ENCODE peak calls at places on chromosomes 3 and 15, in seven cellular contexts. One of them, this sample, is unnamed.

GRCh38 chr15:33600161-33600560 is 289.4 kb downstream of the RYR3 start:
- DNase-seq in left ventricle myocardium inferior: no peak
- DNase-seq in progenitor cell of endocrine pancreas: no peak
- DNase-seq in neural crest cell: no peak
- DNase-seq in cardiac fibroblast: no peak
- DNase-seq in GM12865: no peak
- DNase-seq in mucosa of descending colon: no peak
- DNase-seq in this sample: no peak

GRCh38 chr3:80051602-80051962 is 283.8 kb upstream of the ROBO1 start:
- DNase-seq in progenitor cell of endocrine pancreas: no peak
- DNase-seq in left ventricle myocardium inferior: no peak
- DNase-seq in GM12865: no peak
- DNase-seq in mucosa of descending colon: no peak
- DNase-seq in neural crest cell: no peak
- DNase-seq in cardiac fibroblast: no peak
- DNase-seq in this sample: no peak

GRCh38 chr3:56251343-56251945 is 216.8 kb downstream of the ERC2 start:
- DNase-seq in mucosa of descending colon: peak
- DNase-seq in neural crest cell: peak
- DNase-seq in GM12865: peak
- DNase-seq in progenitor cell of endocrine pancreas: peak
- DNase-seq in left ventricle myocardium inferior: no peak
- DNase-seq in cardiac fibroblast: peak
- DNase-seq in this sample: no peak

GRCh38 chr3:61855211-61855610 is 293.8 kb downstream of the PTPRG start:
- DNase-seq in left ventricle myocardium inferior: no peak
- DNase-seq in mucosa of descending colon: no peak
- DNase-seq in progenitor cell of endocrine pancreas: no peak
- DNase-seq in GM12865: no peak
- DNase-seq in cardiac fibroblast: peak
- DNase-seq in neural crest cell: no peak
- DNase-seq in this sample: no peak

GRCh38 chr15:70806992-70807712 is 43.8 kb upstream of the UACA start:
- DNase-seq in left ventricle myocardium inferior: peak
- DNase-seq in GM12865: no peak
- DNase-seq in mucosa of descending colon: peak
- DNase-seq in neural crest cell: no peak
- DNase-seq in progenitor cell of endocrine pancreas: no peak
- DNase-seq in cardiac fibroblast: peak
- DNase-seq in this sample: no peak

GRCh38 chr3:99087277-99087676 is 185.8 kb upstream of the DCBLD2 start:
- DNase-seq in cardiac fibroblast: no peak
- DNase-seq in neural crest cell: no peak
- DNase-seq in progenitor cell of endocrine pancreas: no peak
- DNase-seq in left ventricle myocardium inferior: no peak
- DNase-seq in mucosa of descending colon: no peak
- DNase-seq in GM12865: no peak
- DNase-seq in this sample: no peak

GRCh38 chr3:77150028-77150427 is 110.1 kb downstream of the ROBO2 start:
- DNase-seq in left ventricle myocardium inferior: no peak
- DNase-seq in cardiac fibroblast: no peak
- DNase-seq in progenitor cell of endocrine pancreas: no peak
- DNase-seq in neural crest cell: no peak
- DNase-seq in mucosa of descending colon: no peak
- DNase-seq in GM12865: no peak
- DNase-seq in this sample: no peak

GRCh38 chr3:197466586-197467399 is 89.0 kb downstream of the BDH1 start:
- DNase-seq in GM12865: no peak
- DNase-seq in mucosa of descending colon: no peak
- DNase-seq in left ventricle myocardium inferior: no peak
- DNase-seq in cardiac fibroblast: peak
- DNase-seq in progenitor cell of endocrine pancreas: no peak
- DNase-seq in neural crest cell: no peak
- DNase-seq in this sample: no peak

GRCh38 chr3:43155464-43156121 is 49.7 kb upstream of the POMGNT2 start:
- DNase-seq in progenitor cell of endocrine pancreas: peak
- DNase-seq in mucosa of descending colon: peak
- DNase-seq in neural crest cell: peak
- DNase-seq in cardiac fibroblast: peak
- DNase-seq in GM12865: no peak
- DNase-seq in left ventricle myocardium inferior: peak
- DNase-seq in this sample: no peak

GRCh38 chr15:33587773-33588172 is 277.0 kb downstream of the RYR3 start:
- DNase-seq in GM12865: no peak
- DNase-seq in progenitor cell of endocrine pancreas: no peak
- DNase-seq in left ventricle myocardium inferior: no peak
- DNase-seq in cardiac fibroblast: peak
- DNase-seq in neural crest cell: no peak
- DNase-seq in mucosa of descending colon: no peak
- DNase-seq in this sample: no peak

GRCh38 chr3:98705212-98705611 is 57.9 kb upstream of the ST3GAL6 start:
- DNase-seq in mucosa of descending colon: no peak
- DNase-seq in cardiac fibroblast: no peak
- DNase-seq in left ventricle myocardium inferior: no peak
- DNase-seq in progenitor cell of endocrine pancreas: no peak
- DNase-seq in neural crest cell: no peak
- DNase-seq in GM12865: no peak
- DNase-seq in this sample: no peak

GRCh38 chr15:25534293-25534692 is 95.5 kb upstream of the UBE3A start:
- DNase-seq in neural crest cell: no peak
- DNase-seq in mucosa of descending colon: no peak
- DNase-seq in left ventricle myocardium inferior: no peak
- DNase-seq in cardiac fibroblast: no peak
- DNase-seq in GM12865: no peak
- DNase-seq in progenitor cell of endocrine pancreas: no peak
- DNase-seq in this sample: no peak

GRCh38 chr15:38696790-38697495 is 132.3 kb upstream of the RASGRP1 start:
- DNase-seq in GM12865: no peak
- DNase-seq in left ventricle myocardium inferior: no peak
- DNase-seq in cardiac fibroblast: no peak
- DNase-seq in progenitor cell of endocrine pancreas: no peak
- DNase-seq in neural crest cell: no peak
- DNase-seq in mucosa of descending colon: no peak
- DNase-seq in this sample: no peak

GRCh38 chr15:58167095-58167591 is 29.0 kb downstream of the AQP9 start:
- DNase-seq in progenitor cell of endocrine pancreas: no peak
- DNase-seq in neural crest cell: no peak
- DNase-seq in cardiac fibroblast: no peak
- DNase-seq in mucosa of descending colon: no peak
- DNase-seq in left ventricle myocardium inferior: no peak
- DNase-seq in GM12865: peak
- DNase-seq in this sample: no peak

GRCh38 chr15:80105193-80105984 is 45.9 kb downstream of the ZFAND6 start:
- DNase-seq in cardiac fibroblast: peak
- DNase-seq in mucosa of descending colon: no peak
- DNase-seq in GM12865: no peak
- DNase-seq in neural crest cell: no peak
- DNase-seq in progenitor cell of endocrine pancreas: no peak
- DNase-seq in left ventricle myocardium inferior: no peak
- DNase-seq in this sample: no peak

GRCh38 chr3:117489663-117490079 is 780.1 kb downstream of the TUSC7 start:
- DNase-seq in neural crest cell: no peak
- DNase-seq in GM12865: no peak
- DNase-seq in left ventricle myocardium inferior: no peak
- DNase-seq in progenitor cell of endocrine pancreas: no peak
- DNase-seq in cardiac fibroblast: no peak
- DNase-seq in mucosa of descending colon: no peak
- DNase-seq in this sample: no peak

GRCh38 chr15:43878466-43878865 is 51.7 kb downstream of the WDR76 start:
- DNase-seq in left ventricle myocardium inferior: no peak
- DNase-seq in GM12865: no peak
- DNase-seq in cardiac fibroblast: no peak
- DNase-seq in progenitor cell of endocrine pancreas: no peak
- DNase-seq in neural crest cell: no peak
- DNase-seq in mucosa of descending colon: no peak
- DNase-seq in this sample: no peak

GRCh38 chr3:183275418-183275817 is 22.4 kb downstream of the B3GNT5 start:
- DNase-seq in GM12865: no peak
- DNase-seq in progenitor cell of endocrine pancreas: no peak
- DNase-seq in mucosa of descending colon: no peak
- DNase-seq in left ventricle myocardium inferior: no peak
- DNase-seq in neural crest cell: no peak
- DNase-seq in cardiac fibroblast: peak
- DNase-seq in this sample: no peak

GRCh38 chr15:52699457-52699856 is 20.3 kb upstream of the ATOSA start:
- DNase-seq in cardiac fibroblast: no peak
- DNase-seq in progenitor cell of endocrine pancreas: no peak
- DNase-seq in left ventricle myocardium inferior: no peak
- DNase-seq in mucosa of descending colon: no peak
- DNase-seq in GM12865: no peak
- DNase-seq in neural crest cell: no peak
- DNase-seq in this sample: no peak

GRCh38 chr15:48408337-48408736 is 77.1 kb downstream of the DUT start:
- DNase-seq in left ventricle myocardium inferior: no peak
- DNase-seq in progenitor cell of endocrine pancreas: no peak
- DNase-seq in GM12865: no peak
- DNase-seq in mucosa of descending colon: no peak
- DNase-seq in cardiac fibroblast: no peak
- DNase-seq in neural crest cell: no peak
- DNase-seq in this sample: no peak

GRCh38 chr15:48402778-48403177 is 71.5 kb downstream of the DUT start:
- DNase-seq in left ventricle myocardium inferior: no peak
- DNase-seq in progenitor cell of endocrine pancreas: no peak
- DNase-seq in cardiac fibroblast: no peak
- DNase-seq in mucosa of descending colon: no peak
- DNase-seq in neural crest cell: no peak
- DNase-seq in GM12865: peak
- DNase-seq in this sample: no peak

GRCh38 chr15:48406240-48406891 is 75.1 kb downstream of the DUT start:
- DNase-seq in mucosa of descending colon: no peak
- DNase-seq in cardiac fibroblast: no peak
- DNase-seq in left ventricle myocardium inferior: no peak
- DNase-seq in GM12865: no peak
- DNase-seq in neural crest cell: no peak
- DNase-seq in progenitor cell of endocrine pancreas: no peak
- DNase-seq in this sample: no peak

GRCh38 chr15:48409623-48410022 is 78.4 kb downstream of the DUT start:
- DNase-seq in neural crest cell: no peak
- DNase-seq in progenitor cell of endocrine pancreas: no peak
- DNase-seq in GM12865: peak
- DNase-seq in cardiac fibroblast: no peak
- DNase-seq in mucosa of descending colon: no peak
- DNase-seq in left ventricle myocardium inferior: no peak
- DNase-seq in this sample: no peak

GRCh38 chr15:48406911-48407310 is 75.7 kb downstream of the DUT start:
- DNase-seq in cardiac fibroblast: no peak
- DNase-seq in progenitor cell of endocrine pancreas: no peak
- DNase-seq in left ventricle myocardium inferior: no peak
- DNase-seq in mucosa of descending colon: no peak
- DNase-seq in neural crest cell: no peak
- DNase-seq in GM12865: no peak
- DNase-seq in this sample: no peak
- TF ChIP-seq CTCF in cardiac fibroblast: peak
- TF ChIP-seq CTCF in progenitor cell of endocrine pancreas: peak
- TF ChIP-seq CTCF in left ventricle myocardium inferior: peak
- TF ChIP-seq CTCF in mucosa of descending colon: no peak
- TF ChIP-seq CTCF in neural crest cell: peak
- TF ChIP-seq CTCF in GM12865: peak
- TF ChIP-seq CTCF in this sample: no peak

DNA sequence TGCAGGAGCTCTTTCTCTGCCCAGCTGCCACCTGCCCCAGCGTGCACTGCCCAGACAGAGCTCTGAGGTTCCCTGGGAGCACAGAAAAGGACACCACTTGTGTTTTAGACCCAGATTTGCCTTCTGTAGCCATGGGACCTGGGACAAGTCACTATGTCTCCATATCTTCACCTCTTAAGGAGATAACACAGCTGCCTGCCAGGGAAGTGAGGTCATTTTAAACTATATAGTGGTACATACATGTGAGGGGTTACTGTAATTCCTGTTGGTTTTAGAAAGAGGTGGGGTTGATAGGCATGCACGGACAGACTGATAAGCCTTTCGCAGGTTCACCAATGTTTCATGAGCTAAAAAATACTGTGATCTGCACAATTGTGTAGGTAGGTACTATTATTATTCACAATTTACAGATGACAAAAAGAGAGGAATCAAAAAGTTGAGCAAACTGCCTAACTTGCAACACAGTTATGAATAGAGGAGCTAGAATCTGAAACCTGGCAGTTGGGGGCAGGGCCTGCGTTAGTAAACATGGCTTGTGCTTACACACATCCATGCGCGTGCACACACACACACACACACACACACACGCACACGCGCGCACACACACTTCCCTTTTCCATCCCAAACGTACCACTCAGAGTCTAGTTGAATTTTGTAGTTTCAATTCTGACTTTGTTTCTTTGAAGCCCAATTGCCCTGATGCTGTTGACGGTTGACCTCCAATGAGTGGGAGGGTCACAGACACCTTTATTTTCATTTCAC is 193.6 kb downstream of the FAM43A start:
- DNase-seq in left ventricle myocardium inferior: no peak
- DNase-seq in cardiac fibroblast: peak
- DNase-seq in neural crest cell: no peak
- DNase-seq in GM12865: no peak
- DNase-seq in progenitor cell of endocrine pancreas: no peak
- DNase-seq in mucosa of descending colon: no peak
- DNase-seq in this sample: no peak
- TF ChIP-seq CTCF in left ventricle myocardium inferior: no peak
- TF ChIP-seq CTCF in cardiac fibroblast: no peak
- TF ChIP-seq CTCF in neural crest cell: no peak
- TF ChIP-seq CTCF in GM12865: no peak
- TF ChIP-seq CTCF in progenitor cell of endocrine pancreas: no peak
- TF ChIP-seq CTCF in mucosa of descending colon: no peak
- TF ChIP-seq CTCF in this sample: no peak

GRCh38 chr3:127749787-127750225 is 72.5 kb downstream of the MGLL start:
- DNase-seq in GM12865: peak
- DNase-seq in neural crest cell: no peak
- DNase-seq in cardiac fibroblast: no peak
- DNase-seq in left ventricle myocardium inferior: no peak
- DNase-seq in mucosa of descending colon: no peak
- DNase-seq in progenitor cell of endocrine pancreas: no peak
- DNase-seq in this sample: no peak
- TF ChIP-seq CTCF in GM12865: peak
- TF ChIP-seq CTCF in neural crest cell: no peak
- TF ChIP-seq CTCF in cardiac fibroblast: no peak
- TF ChIP-seq CTCF in left ventricle myocardium inferior: peak
- TF ChIP-seq CTCF in mucosa of descending colon: no peak
- TF ChIP-seq CTCF in progenitor cell of endocrine pancreas: peak
- TF ChIP-seq CTCF in this sample: no peak

GRCh38 chr3:16245613-16246012 is 19.1 kb downstream of the DPH3 start:
- DNase-seq in mucosa of descending colon: no peak
- DNase-seq in left ventricle myocardium inferior: no peak
- DNase-seq in neural crest cell: no peak
- DNase-seq in cardiac fibroblast: no peak
- DNase-seq in progenitor cell of endocrine pancreas: no peak
- DNase-seq in GM12865: no peak
- DNase-seq in this sample: no peak

GRCh38 chr3:16247282-16248058 is 17.3 kb downstream of the DPH3 start:
- DNase-seq in left ventricle myocardium inferior: peak
- DNase-seq in GM12865: peak
- DNase-seq in mucosa of descending colon: peak
- DNase-seq in cardiac fibroblast: peak
- DNase-seq in neural crest cell: peak
- DNase-seq in progenitor cell of endocrine pancreas: peak
- DNase-seq in this sample: peak

GRCh38 chr3:16249336-16249735 is 15.4 kb downstream of the DPH3 start:
- DNase-seq in mucosa of descending colon: peak
- DNase-seq in neural crest cell: peak
- DNase-seq in left ventricle myocardium inferior: no peak
- DNase-seq in progenitor cell of endocrine pancreas: no peak
- DNase-seq in cardiac fibroblast: peak
- DNase-seq in GM12865: peak
- DNase-seq in this sample: no peak

GRCh38 chr3:16251316-16252085 is 13.2 kb downstream of the DPH3 start:
- DNase-seq in left ventricle myocardium inferior: no peak
- DNase-seq in progenitor cell of endocrine pancreas: no peak
- DNase-seq in neural crest cell: no peak
- DNase-seq in cardiac fibroblast: no peak
- DNase-seq in mucosa of descending colon: no peak
- DNase-seq in GM12865: no peak
- DNase-seq in this sample: no peak

GRCh38 chr3:16248556-16248955 is 16.2 kb downstream of the DPH3 start:
- DNase-seq in mucosa of descending colon: no peak
- DNase-seq in neural crest cell: no peak
- DNase-seq in progenitor cell of endocrine pancreas: no peak
- DNase-seq in left ventricle myocardium inferior: no peak
- DNase-seq in GM12865: no peak
- DNase-seq in cardiac fibroblast: no peak
- DNase-seq in this sample: no peak
- TF ChIP-seq CTCF in mucosa of descending colon: no peak
- TF ChIP-seq CTCF in neural crest cell: no peak
- TF ChIP-seq CTCF in progenitor cell of endocrine pancreas: no peak
- TF ChIP-seq CTCF in left ventricle myocardium inferior: no peak
- TF ChIP-seq CTCF in GM12865: no peak
- TF ChIP-seq CTCF in cardiac fibroblast: no peak
- TF ChIP-seq CTCF in this sample: no peak

This sample was measured in activated B cell treated with CpG ODN at 0.5 μM for 24 hours.